ENCODE peak calls at places on chromosomes 5 and 9, in ten cellular contexts. N is transverse colon, V is ovary, X is stomach, D is sigmoid colon, G is A549, T is upper lobe of left lung, E is esophagus muscularis mucosa, K is H1, I is SK-N-SH. Z is an unnamed sample.

GRCh38 chr9:91157891-91158660 is 203.6 kb downstream of the AUH start:
- DNase-seq in E (no peak), G (no peak), N (no peak), X (no peak), K (no peak), T (no peak), I (no peak), D (no peak), V (no peak), Z (no peak)

GRCh38 chr5:145072880-145073279 is 762.3 kb downstream of the PRELID2 start:
- DNase-seq in I (no peak), K (no peak), E (no peak), G (no peak), D (no peak), N (no peak), T (no peak), X (no peak), V (no peak), Z (no peak)

GRCh38 chr9:115202960-115203751 is 85.2 kb upstream of the TNC start:
- DNase-seq in X (no peak), V (no peak), N (peak; percentile 20), K (no peak), D (peak; percentile 88), I (peak; percentile 41), E (no peak), T (no peak), G (no peak), Z (no peak)

GRCh38 chr9:36656842-36657241 is 84.1 kb downstream of the MELK start:
- DNase-seq in N (no peak), T (no peak), D (no peak), V (no peak), K (no peak), G (no peak), X (no peak), I (no peak), E (no peak), Z (no peak)

GRCh38 chr5:113345261-113345940 is 89.4 kb downstream of the TSSK1B start:
- DNase-seq in I (no peak), T (no peak), E (no peak), V (no peak), X (no peak), D (no peak), N (no peak), K (no peak), G (no peak), Z (no peak)

GRCh38 chr5:178078197-178078995 is 34.9 kb upstream of the N4BP3 start:
- DNase-seq in V (no peak), X (peak; percentile 67), K (no peak), N (no peak), G (no peak), I (no peak), E (no peak), D (no peak), T (no peak), Z (no peak)

GRCh38 chr5:12985142-12985541 is 959.3 kb downstream of the DNAH5 start:
- DNase-seq in V (no peak), T (no peak), I (no peak), K (no peak), D (no peak), G (no peak), X (no peak), E (no peak), N (no peak), Z (no peak)

GRCh38 chr5:153831976-153832375 is 206.7 kb downstream of the FAM114A2 start:
- DNase-seq in D (no peak), E (peak; percentile 39), T (no peak), G (peak; percentile 31), K (no peak), N (no peak), I (peak; percentile 50), X (no peak), V (no peak), Z (no peak)

GRCh38 chr5:143576721-143577484 is 173.4 kb upstream of the NR3C1 start:
- DNase-seq in K (no peak), D (no peak), E (no peak), N (no peak), G (no peak), V (no peak), T (no peak), I (no peak), X (no peak), Z (no peak)

GRCh38 chr5:2797160-2797559 is 45.7 kb upstream of the IRX2 start:
- DNase-seq in G (no peak), D (no peak), I (no peak), X (no peak), E (peak; percentile 75), T (no peak), N (no peak), V (no peak), K (no peak), Z (no peak)

GRCh38 chr5:175778951-175779475 is 92.4 kb upstream of the CPLX2 start:
- DNase-seq in K (no peak), V (no peak), E (no peak), D (no peak), N (no peak), I (peak; percentile 89), G (peak; percentile 40), X (no peak), T (no peak), Z (no peak)

GRCh38 chr9:83019246-83019645 is 43.7 kb downstream of the RASEF start:
- DNase-seq in D (no peak), T (no peak), X (no peak), K (no peak), N (no peak), E (no peak), V (no peak), I (no peak), G (no peak), Z (no peak)

GRCh38 chr9:111940697-111941096 is 44.1 kb downstream of the UGCG start:
- DNase-seq in V (no peak), N (no peak), K (no peak), G (no peak), D (no peak), I (no peak), E (no peak), X (no peak), T (no peak), Z (no peak)

GRCh38 chr9:133286523-133286922 is 11.5 kb upstream of the ABO start:
- DNase-seq in T (no peak), V (no peak), N (no peak), G (no peak), K (no peak), E (no peak), D (no peak), X (no peak), I (no peak), Z (no peak)

GRCh38 chr9:27503623-27504022 is 20.5 kb upstream of the IFNK start:
- DNase-seq in T (no peak), E (peak; percentile 80), D (no peak), G (no peak), X (no peak), N (no peak), I (no peak), K (no peak), V (no peak), Z (no peak)

GRCh38 chr5:134580001-134580460 is 52.6 kb downstream of the SAR1B start:
- DNase-seq in N (no peak), G (no peak), I (peak; percentile 9), X (no peak), V (no peak), D (peak; percentile 59), E (no peak), T (no peak), K (no peak), Z (no peak)

GRCh38 chr5:169970911-169971436 is 9.3 kb downstream of the INSYN2B start:
- DNase-seq in V (no peak), I (peak; percentile 24), K (no peak), G (peak; percentile 79), X (no peak), N (no peak), T (peak; percentile 20), E (no peak), D (no peak), Z (no peak)
- TF ChIP-seq EP300 in V (no peak), I (peak; percentile 96), K (no peak), G (no peak), X (no peak), N (no peak), T (no peak), E (no peak), D (no peak), Z (no peak)

GRCh38 chr9:126420643-126421564 is 94.3 kb downstream of the MVB12B start:
- DNase-seq in I (no peak), K (no peak), T (no peak), E (no peak), V (no peak), X (no peak), G (peak; percentile 35), N (no peak), D (no peak), Z (no peak)
- H3K4me1 ChIP-seq in I (peaks cover 27% of the 10 kb centered on the region), K (peaks cover 11% of the 10 kb centered on the region), T (no peaks in the 10 kb centered on the region), E (peaks cover 12% of the 10 kb centered on the region), V (no peaks in the 10 kb centered on the region), X (peaks cover 14% of the 10 kb centered on the region), G (peaks cover 31% of the 10 kb centered on the region), N (no peaks in the 10 kb centered on the region), D (no peaks in the 10 kb centered on the region), Z (no peaks in the 10 kb centered on the region)

DNA sequence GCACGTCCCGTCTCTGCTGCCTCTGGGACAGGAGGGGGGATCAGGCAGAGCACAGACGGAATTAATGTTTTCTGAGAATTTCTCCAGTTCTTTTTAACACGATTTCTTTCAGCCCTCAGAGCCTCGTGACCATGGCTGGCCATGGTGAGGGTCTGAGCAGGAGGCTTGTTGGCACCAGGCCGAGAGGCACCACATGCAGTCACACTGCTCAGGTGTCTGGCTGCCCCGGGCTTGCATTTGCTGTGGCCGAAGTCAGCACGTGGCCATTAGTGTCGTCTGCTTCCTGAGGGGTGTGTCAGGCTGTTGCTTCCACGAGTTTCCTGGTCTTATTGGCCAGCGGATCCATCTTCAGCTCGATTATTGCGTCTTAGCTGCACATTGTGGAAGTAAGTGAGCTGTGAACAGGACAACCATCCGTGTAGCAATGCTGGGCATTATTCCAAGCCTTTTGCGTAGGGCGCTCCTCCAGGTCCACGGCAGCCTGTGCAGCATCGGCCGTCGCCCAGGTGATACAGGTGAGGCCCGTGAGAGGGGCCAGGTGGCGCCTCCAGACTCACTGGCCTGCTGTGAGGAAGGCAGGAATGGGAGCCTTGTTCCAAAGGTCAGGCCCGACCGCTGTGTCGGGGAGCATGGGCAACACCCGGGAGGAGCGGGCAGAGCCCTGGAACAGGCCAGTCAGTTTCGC is 114.2 kb upstream of the CACNA1B start:
- DNase-seq in D (no peak), X (no peak), G (no peak), V (no peak), K (no peak), E (no peak), I (no peak), N (no peak), T (peak; percentile 60), Z (no peak)
- TF ChIP-seq EP300 in D (no peak), X (no peak), G (no peak), V (no peak), K (no peak), E (no peak), I (no peak), N (no peak), T (no peak), Z (no peak)

GRCh38 chr5:159181152-159181551 is 28.2 kb downstream of the RNF145 start:
- DNase-seq in T (no peak), X (no peak), E (no peak), I (no peak), V (no peak), G (no peak), N (no peak), K (no peak), D (no peak), Z (no peak)
- H3K4me1 ChIP-seq in T (peaks cover 66% of the 10 kb centered on the region), X (peaks cover 97% of the 10 kb centered on the region), E (peaks cover 69% of the 10 kb centered on the region), I (no peaks in the 10 kb centered on the region), V (peaks cover 8% of the 10 kb centered on the region), G (peaks cover 95% of the 10 kb centered on the region), N (peaks cover 13% of the 10 kb centered on the region), K (no peaks in the 10 kb centered on the region), D (no peaks in the 10 kb centered on the region), Z (peaks cover 87% of the 10 kb centered on the region)

GRCh38 chr5:128341056-128341455 is 197.0 kb downstream of the FBN2 start:
- DNase-seq in V (no peak), N (no peak), D (no peak), K (no peak), G (no peak), I (no peak), X (no peak), E (no peak), T (no peak), Z (no peak)
- TF ChIP-seq EP300 in V (no peak), N (no peak), D (no peak), K (no peak), G (no peak), I (no peak), X (no peak), E (no peak), T (no peak), Z (no peak)